ENCODE peak calls at places on chromosome 6, in nine cellular contexts. P is adrenal gland; F is CD8-positive, alpha-beta T cell; B is OCI-LY7; S is uterus; R is heart right ventricle; N is Panc1; Y is lower lobe of right lung; X is left ventricle myocardium inferior. O is an unnamed sample.
A peak's percentile ranks its signal among the peaks of the same experiment; 100 is the strongest.

GRCh38 chr6:133337312-133337711 is 96.2 kb downstream of the EYA4 start:
- DNase-seq in P (no peak), F (no peak), B (no peak), S (no peak), R (no peak), N (no peak), Y (no peak), X (no peak), O (peak; percentile 39)

GRCh38 chr6:16503241-16503775 is 258.0 kb downstream of the ATXN1 start:
- DNase-seq in P (no peak), F (no peak), B (no peak), S (no peak), R (no peak), N (no peak), Y (no peak), X (no peak), O (no peak)

GRCh38 chr6:4174042-4174441 is 38.7 kb upstream of the ECI2 start:
- DNase-seq in P (no peak), F (no peak), B (no peak), S (no peak), R (no peak), N (no peak), Y (no peak), X (no peak), O (peak; percentile 29)

GRCh38 chr6:133890941-133891813 is 2.3 kb downstream of the TCF21 start:
- DNase-seq in P (peak; percentile 3), F (no peak), B (no peak), S (peak; percentile 30), R (peak; percentile 40), N (no peak), Y (peak; percentile 51), X (peak; percentile 44), O (no peak)

GRCh38 chr6:16841241-16841640 is 80.0 kb upstream of the ATXN1 start:
- DNase-seq in P (no peak), F (no peak), B (no peak), S (no peak), R (no peak), N (no peak), Y (no peak), X (no peak), O (no peak)

GRCh38 chr6:53302678-53303360 is 45.9 kb downstream of the ELOVL5 start:
- DNase-seq in P (no peak), F (no peak), B (no peak), S (no peak), R (no peak), N (no peak), Y (no peak), X (no peak), O (no peak)

GRCh38 chr6:15922510-15923307 is 206.2 kb upstream of the MYLIP start:
- DNase-seq in P (no peak), F (no peak), B (no peak), S (peak; percentile 53), R (no peak), N (no peak), Y (no peak), X (no peak), O (no peak)

GRCh38 chr6:43886067-43886461 is 116.1 kb downstream of the VEGFA start:
- DNase-seq in P (no peak), F (no peak), B (no peak), S (no peak), R (no peak), N (no peak), Y (no peak), X (no peak), O (no peak)

GRCh38 chr6:84554069-84554468 is 210.3 kb downstream of the TBX18 start:
- DNase-seq in P (no peak), F (no peak), B (no peak), S (no peak), R (no peak), N (no peak), Y (no peak), X (no peak), O (no peak)

GRCh38 chr6:157092736-157093135 is 230.6 kb downstream of the TMEM242 start:
- DNase-seq in P (no peak), F (no peak), B (no peak), S (no peak), R (no peak), N (no peak), Y (no peak), X (no peak), O (no peak)

DNA sequence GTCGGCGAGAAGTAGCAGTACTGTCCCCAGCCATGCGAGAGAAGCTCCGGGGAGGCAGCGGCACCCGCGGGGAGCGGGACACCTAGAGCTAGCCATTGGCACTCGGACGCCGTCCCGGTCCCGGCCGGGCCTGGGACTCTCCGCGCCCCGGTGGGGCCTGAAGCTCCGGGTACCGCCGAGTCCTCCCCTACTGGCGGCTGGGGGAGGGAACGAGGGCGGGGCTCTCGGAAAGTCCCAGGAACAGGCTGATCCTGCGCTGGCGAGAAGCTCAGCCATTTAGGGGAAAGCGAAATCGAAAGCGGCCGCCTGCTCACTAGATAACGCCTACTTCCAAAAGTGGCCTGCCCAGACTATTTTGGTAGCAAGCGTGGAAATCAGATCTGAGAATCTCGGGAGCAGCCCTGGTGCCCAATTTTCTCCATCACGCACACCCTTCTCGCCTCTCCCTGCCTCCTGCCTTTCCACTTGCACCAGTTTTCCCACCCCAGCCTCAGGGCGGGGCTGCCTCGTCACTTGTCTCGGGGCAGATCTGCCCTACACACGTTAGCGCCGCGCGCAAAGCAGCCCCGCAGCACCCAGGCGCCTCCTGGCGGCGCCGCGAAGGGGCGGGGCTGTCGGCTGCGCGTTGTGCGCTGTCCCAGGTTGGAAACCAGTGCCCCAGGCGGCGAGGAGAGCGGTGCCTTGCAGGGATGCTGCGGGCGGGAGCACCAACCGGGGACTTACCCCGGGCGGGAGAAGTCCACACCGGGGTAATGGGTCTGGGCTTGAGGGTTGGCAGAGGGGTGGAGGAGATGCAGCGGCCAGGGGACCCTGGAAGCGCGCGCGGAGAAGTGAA is at the start of the genes PSMB9 and TAP1:
- DNase-seq in P (peak; percentile 97), F (peak; percentile 88), B (peak; percentile 94), S (peak; percentile 97), R (peak; percentile 93), N (peak; percentile 90), Y (peak; percentile 97), X (peak; percentile 95), O (peak; percentile 73)
- H3K27ac ChIP-seq in P (peak within 1 kb of the TSS; percentile 97), F (peak within 1 kb of the TSS; percentile 98), B (peak within 1 kb of the TSS; percentile 83), S (peak within 1 kb of the TSS; percentile 99), R (peak within 1 kb of the TSS; percentile 95), N (peak within 1 kb of the TSS; percentile 92), Y (peak within 1 kb of the TSS; percentile 97), X (peak within 1 kb of the TSS; percentile 99), O (peak within 1 kb of the TSS; percentile 93)

DNA sequence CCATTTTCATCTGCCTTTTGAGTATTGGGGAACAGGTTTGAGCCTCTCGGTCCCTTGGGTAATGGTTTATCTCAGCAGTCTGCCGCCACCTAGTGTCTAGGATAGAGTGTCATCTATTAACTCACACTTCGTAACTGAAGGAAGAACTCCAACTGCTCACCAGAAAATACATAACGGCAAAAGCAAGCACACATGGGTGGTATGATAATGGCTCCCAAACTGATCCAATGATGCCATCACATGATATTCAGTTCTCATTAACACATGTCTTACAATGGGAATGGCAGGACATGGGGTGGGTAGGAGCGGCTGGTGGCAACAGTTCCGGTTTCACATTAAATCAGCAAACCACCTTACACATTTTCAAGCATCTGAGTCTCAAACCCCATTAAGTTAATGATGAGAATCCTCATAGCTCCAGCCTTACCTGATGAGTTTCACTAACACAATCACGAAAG is 110.7 kb upstream of the PHACTR1 start:
- DNase-seq in P (peak; percentile 75), F (no peak), B (peak; percentile 86), S (peak; percentile 25), R (no peak), N (peak; percentile 45), Y (no peak), X (peak; percentile 15), O (peak; percentile 36)
- TF ChIP-seq CTCF in P (peak; percentile 75), F (no peak), B (peak; percentile 98), S (peak; percentile 55), R (peak; percentile 81), N (peak; percentile 85), Y (peak; percentile 67), X (peak; percentile 78), O (peak; percentile 82)

GRCh38 chr6:36660771-36661471 is 17.6 kb upstream of the CDKN1A start:
- DNase-seq in P (peak; percentile 58), F (no peak), B (no peak), S (no peak), R (peak; percentile 75), N (no peak), Y (peak; percentile 79), X (peak; percentile 68), O (no peak)
- H3K4me3 ChIP-seq in P (peak overlapping the region; percentile 24), F (no peak overlapping the region), B (no peak overlapping the region), S (no peak overlapping the region), R (no peak overlapping the region), N (peak overlapping the region; percentile 36), Y (peak overlapping the region; percentile 25), X (peak overlapping the region; percentile 47), O (no peak overlapping the region)

GRCh38 chr6:93678841-93679454 is 259.6 kb upstream of the EPHA7 start:
- DNase-seq in P (no peak), F (no peak), B (no peak), S (no peak), R (no peak), N (no peak), Y (no peak), X (no peak), O (no peak)

GRCh38 chr6:93677297-93677965 is 258.1 kb upstream of the EPHA7 start:
- DNase-seq in P (no peak), F (no peak), B (no peak), S (no peak), R (no peak), N (no peak), Y (no peak), X (no peak), O (no peak)

GRCh38 chr6:93679836-93680235 is 260.5 kb upstream of the EPHA7 start:
- DNase-seq in P (no peak), F (no peak), B (no peak), S (no peak), R (no peak), N (no peak), Y (no peak), X (no peak), O (no peak)

GRCh38 chr6:93676506-93676905 is 257.1 kb upstream of the EPHA7 start:
- DNase-seq in P (no peak), F (no peak), B (no peak), S (no peak), R (no peak), N (no peak), Y (no peak), X (no peak), O (no peak)

DNA sequence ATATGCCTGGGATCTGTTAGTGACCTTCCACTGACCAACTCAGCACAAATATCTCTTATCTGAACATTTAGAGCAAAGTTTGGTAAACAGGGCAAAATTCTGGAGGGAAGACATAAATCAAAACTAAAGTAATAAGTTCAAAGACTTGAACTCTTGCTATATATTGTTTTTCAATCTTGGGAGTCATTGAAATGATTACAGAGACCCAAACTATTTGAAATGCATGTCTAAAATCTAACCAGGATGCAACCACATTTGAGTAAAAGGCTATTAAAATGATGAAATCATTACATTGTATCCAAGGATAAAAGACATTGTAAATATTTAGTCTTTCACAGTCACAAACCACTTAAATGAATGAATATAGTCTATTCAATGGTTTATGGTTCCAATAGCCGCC is 256.5 kb upstream of the EPHA7 start:
- DNase-seq in P (no peak), F (no peak), B (no peak), S (no peak), R (no peak), N (no peak), Y (no peak), X (no peak), O (no peak)
- H3K27ac ChIP-seq in P (no peak overlapping the region), F (no peak overlapping the region), B (no peak overlapping the region), S (no peak overlapping the region), R (no peak overlapping the region), N (no peak overlapping the region), Y (no peak overlapping the region), X (no peak overlapping the region), O (no peak overlapping the region)

GRCh38 chr6:162715601-162716000 is 12.0 kb downstream of the PRKN start:
- DNase-seq in P (no peak), F (no peak), B (no peak), S (no peak), R (no peak), N (no peak), Y (no peak), X (no peak), O (no peak)
- TF ChIP-seq CTCF in P (no peak), F (no peak), B (no peak), S (no peak), R (no peak), N (no peak), Y (no peak), X (no peak), O (no peak)

O was measured in AG04450.